ENCODE peak calls at places on chromosomes 13 and 19, in eight cellular contexts. N is SK-N-DZ; T is anterior cingulate cortex; B is activated naive CD8-positive, alpha-beta T cell treated with anti-CD3 and anti-CD28 coated beads for 36 hours; X is kidney glomerular epithelial cell; Z is fibroblast of pulmonary artery; A is caudate nucleus; V is choroid plexus epithelial cell. M is an unnamed sample.

GRCh38 chr13:20721454-20722357 is 18.2 kb downstream of the IL17D start:
- DNase-seq in N (no peak), T (no peak), B (peak; percentile 40), X (no peak), Z (peak; percentile 60), A (peak; percentile 52), V (peak; percentile 72), M (peak; percentile 73)

GRCh38 chr19:54209748-54210494 is 9.3 kb downstream of the RPS9 start:
- DNase-seq in N (no peak), T (no peak), B (peak; percentile 39), X (peak; percentile 97), Z (peak; percentile 98), A (peak; percentile 42), V (peak; percentile 99), M (peak; percentile 99)

GRCh38 chr19:31356587-31357314 is 7.5 kb upstream of the TSHZ3 start:
- DNase-seq in N (no peak), T (no peak), B (peak; percentile 65), X (no peak), Z (no peak), A (no peak), V (no peak), M (no peak)

GRCh38 chr19:37304190-37304883 is 66.6 kb upstream of the ZNF527 start:
- DNase-seq in N (no peak), T (no peak), B (peak; percentile 35), X (no peak), Z (no peak), A (peak; percentile 60), V (no peak), M (no peak)

GRCh38 chr13:114071991-114072390 is 60.4 kb downstream of the RASA3 start:
- DNase-seq in N (no peak), T (no peak), B (no peak), X (no peak), Z (no peak), A (no peak), V (no peak), M (no peak)

GRCh38 chr13:101649490-101650126 is 197.1 kb downstream of the ITGBL1 start:
- DNase-seq in N (no peak), T (no peak), B (no peak), X (peak; percentile 78), Z (peak; percentile 72), A (no peak), V (peak; percentile 95), M (peak; percentile 93)

GRCh38 chr19:33300016-33300981 is 2.0 kb downstream of the CEBPA start:
- DNase-seq in N (no peak), T (no peak), B (no peak), X (no peak), Z (no peak), A (no peak), V (no peak), M (no peak)

GRCh38 chr13:36086117-36086516 is 45.1 kb downstream of the DCLK1 start:
- DNase-seq in N (peak; percentile 78), T (no peak), B (no peak), X (no peak), Z (no peak), A (no peak), V (no peak), M (no peak)

GRCh38 chr13:39062004-39062403 is 23.7 kb downstream of the NHLRC3 start:
- DNase-seq in N (no peak), T (no peak), B (no peak), X (no peak), Z (no peak), A (no peak), V (no peak), M (no peak)

GRCh38 chr13:75437582-75438318 is 44.2 kb downstream of the TBC1D4 start:
- DNase-seq in N (no peak), T (no peak), B (no peak), X (no peak), Z (peak; percentile 43), A (no peak), V (peak; percentile 80), M (peak; percentile 82)

GRCh38 chr13:101795460-101795859 is 343.0 kb downstream of the ITGBL1 start:
- DNase-seq in N (no peak), T (no peak), B (no peak), X (no peak), Z (no peak), A (no peak), V (no peak), M (no peak)

GRCh38 chr13:84439108-84439507 is 556.8 kb upstream of the SLITRK1 start:
- DNase-seq in N (no peak), T (no peak), B (no peak), X (peak; percentile 41), Z (peak; percentile 28), A (no peak), V (peak; percentile 54), M (no peak)

GRCh38 chr19:52742516-52742915 is 7.7 kb upstream of the ZNF611 start:
- DNase-seq in N (no peak), T (no peak), B (no peak), X (no peak), Z (no peak), A (no peak), V (no peak), M (no peak)

GRCh38 chr13:51328488-51328887 is 11.0 kb upstream of the SERPINE3 start:
- DNase-seq in N (no peak), T (no peak), B (no peak), X (no peak), Z (no peak), A (no peak), V (no peak), M (no peak)

GRCh38 chr19:1825909-1826556 is 14.0 kb upstream of the ATP8B3 start:
- DNase-seq in N (peak; percentile 81), T (no peak), B (peak; percentile 70), X (peak; percentile 30), Z (peak; percentile 71), A (peak; percentile 56), V (peak; percentile 74), M (peak; percentile 70)

GRCh38 chr19:40150170-40150569 is 41.1 kb upstream of the MAP3K10 start:
- DNase-seq in N (no peak), T (no peak), B (no peak), X (no peak), Z (peak; percentile 65), A (no peak), V (peak; percentile 50), M (peak; percentile 18)

GRCh38 chr13:25538276-25538675 is 166.5 kb downstream of the ATP8A2 start:
- DNase-seq in N (no peak), T (no peak), B (no peak), X (no peak), Z (no peak), A (no peak), V (no peak), M (no peak)

GRCh38 chr13:91722267-91722884 is 324.0 kb downstream of the GPC5 start:
- DNase-seq in N (peak; percentile 29), T (no peak), B (no peak), X (peak; percentile 43), Z (peak; percentile 45), A (no peak), V (peak; percentile 52), M (peak; percentile 11)

GRCh38 chr13:22926176-22927007 is 254.4 kb upstream of the SGCG start:
- DNase-seq in N (no peak), T (no peak), B (no peak), X (peak; percentile 46), Z (peak; percentile 8), A (no peak), V (no peak), M (peak; percentile 85)

GRCh38 chr19:3547301-3547731 is 8.3 kb downstream of the TEKTIP1 start:
- DNase-seq in N (no peak), T (no peak), B (peak; percentile 44), X (no peak), Z (peak; percentile 17), A (no peak), V (no peak), M (no peak)

GRCh38 chr19:38769635-38770211 is 3.6 kb downstream of the LGALS7 start:
- DNase-seq in N (peak; percentile 29), T (no peak), B (peak; percentile 85), X (no peak), Z (peak; percentile 77), A (peak; percentile 28), V (peak; percentile 89), M (peak; percentile 71)

GRCh38 chr13:27789495-27790303 is 2.6 kb upstream of the GSX1 start:
- DNase-seq in N (no peak), T (no peak), B (peak; percentile 28), X (no peak), Z (no peak), A (no peak), V (no peak), M (no peak)

GRCh38 chr19:46618670-46619231 is 6.1 kb downstream of the PTGIR start:
- DNase-seq in N (no peak), T (no peak), B (no peak), X (no peak), Z (peak; percentile 86), A (no peak), V (peak; percentile 60), M (peak; percentile 58)

GRCh38 chr13:79225487-79226232 is 180.4 kb downstream of the RBM26 start:
- DNase-seq in N (peak; percentile 7), T (no peak), B (no peak), X (no peak), Z (peak; percentile 1), A (no peak), V (no peak), M (peak; percentile 6)

GRCh38 chr19:48513289-48514122 is 1.9 kb upstream of the LMTK3 start:
- DNase-seq in N (peak; percentile 68), T (peak; percentile 60), B (peak; percentile 77), X (peak; percentile 55), Z (peak; percentile 72), A (peak; percentile 95), V (peak; percentile 74), M (peak; percentile 58)

GRCh38 chr13:85528578-85529215 is 270.5 kb downstream of the SLITRK6 start:
- DNase-seq in N (peak; percentile 21), T (no peak), B (no peak), X (no peak), Z (peak; percentile 49), A (peak; percentile 5), V (peak; percentile 66), M (no peak)

GRCh38 chr19:4337906-4338440 is 654 bp downstream of the STAP2 start:
- DNase-seq in N (no peak), T (no peak), B (no peak), X (peak; percentile 23), Z (peak; percentile 54), A (no peak), V (peak; percentile 27), M (peak; percentile 12)

GRCh38 chr19:28184997-28185396 is 1028.0 kb downstream of the UQCRFS1 start:
- DNase-seq in N (no peak), T (no peak), B (no peak), X (peak; percentile 41), Z (no peak), A (no peak), V (no peak), M (no peak)

GRCh38 chr19:3053780-3054179 is 8.5 kb downstream of the TLE5 start:
- DNase-seq in N (no peak), T (no peak), B (no peak), X (no peak), Z (no peak), A (no peak), V (no peak), M (no peak)

GRCh38 chr19:3458595-3459284 is 21.6 kb downstream of the SMIM24 start:
- DNase-seq in N (no peak), T (no peak), B (no peak), X (no peak), Z (peak; percentile 62), A (no peak), V (peak; percentile 56), M (peak; percentile 69)

GRCh38 chr13:30639671-30640070 is 22.0 kb downstream of the USPL1 start:
- DNase-seq in N (no peak), T (no peak), B (no peak), X (no peak), Z (peak; percentile 80), A (peak; percentile 77), V (peak; percentile 24), M (no peak)

GRCh38 chr19:48169585-48169973 is 565 bp downstream of the LIG1 start:
- DNase-seq in N (peak; percentile 18), T (no peak), B (peak; percentile 82), X (peak; percentile 65), Z (peak; percentile 71), A (peak; percentile 33), V (peak; percentile 75), M (peak; percentile 75)

GRCh38 chr13:71722206-71722605 is 144.8 kb downstream of the DACH1 start:
- DNase-seq in N (no peak), T (no peak), B (no peak), X (no peak), Z (peak; percentile 3), A (no peak), V (peak; percentile 19), M (no peak)

GRCh38 chr19:57403737-57404537 is 7.0 kb upstream of the ZNF17 start:
- DNase-seq in N (no peak), T (no peak), B (no peak), X (no peak), Z (no peak), A (no peak), V (no peak), M (no peak)